ENCODE peak calls at places on chromosomes 7 and 10, in seven cellular contexts. S is T-helper 1 cell, M is astrocyte of the cerebellum, P is astrocyte, X is HuH-7.5, Z is upper lobe of right lung, Q is activated T-cell treated with anti-CD3 and anti-CD28 coated beads for 4 hours. L is an unnamed sample.
A peak's percentile ranks its signal among the peaks of the same experiment; 100 is the strongest.

GRCh38 chr7:28891192-28891872 is 66.8 kb downstream of the TRIL start:
- DNase-seq in S (no peak), M (no peak), P (no peak), X (no peak), Z (no peak), Q (no peak), L (no peak)

GRCh38 chr7:107070710-107071109 is 26.2 kb downstream of the PRKAR2B start:
- DNase-seq in S (no peak), M (no peak), P (no peak), X (no peak), Z (no peak), Q (no peak), L (no peak)

GRCh38 chr7:2602736-2603387 is 28.9 kb upstream of the TTYH3 start:
- DNase-seq in S (no peak), M (no peak), P (no peak), X (no peak), Z (no peak), Q (no peak), L (no peak)

GRCh38 chr7:87220734-87221215 is 1.2 kb upstream of the TMEM243 start:
- DNase-seq in S (no peak), M (no peak), P (no peak), X (no peak), Z (no peak), Q (no peak), L (no peak)

GRCh38 chr10:6576326-6576725 is 3.8 kb downstream of the PRKCQ start:
- DNase-seq in S (no peak), M (no peak), P (no peak), X (no peak), Z (no peak), Q (no peak), L (no peak)

GRCh38 chr7:102077081-102077480 is 209.6 kb upstream of the SH2B2 start:
- DNase-seq in S (no peak), M (no peak), P (no peak), X (no peak), Z (peak; percentile 23), Q (no peak), L (no peak)

GRCh38 chr7:106041140-106041717 is 70.9 kb downstream of the SYPL1 start:
- DNase-seq in S (no peak), M (no peak), P (no peak), X (peak; percentile 71), Z (no peak), Q (no peak), L (no peak)

GRCh38 chr7:115499966-115500365 is 530.6 kb downstream of the TFEC start:
- DNase-seq in S (no peak), M (peak; percentile 34), P (peak; percentile 48), X (no peak), Z (no peak), Q (no peak), L (no peak)

GRCh38 chr10:124971276-124971675 is 29.4 kb downstream of the ZRANB1 start:
- DNase-seq in S (no peak), M (no peak), P (peak; percentile 9), X (no peak), Z (no peak), Q (no peak), L (no peak)

GRCh38 chr7:42414028-42414427 is 177.0 kb upstream of the GLI3 start:
- DNase-seq in S (no peak), M (no peak), P (no peak), X (no peak), Z (no peak), Q (no peak), L (no peak)

GRCh38 chr7:1758859-1759521 is 88.9 kb downstream of the ELFN1 start:
- DNase-seq in S (no peak), M (no peak), P (no peak), X (no peak), Z (peak; percentile 46), Q (no peak), L (no peak)

L was measured in RWPE2.